ENCODE peak calls at places on chromosomes 1 and 21, in ten cellular contexts. B, S, Q, Z, P, L, K, E, C and R are unnamed samples.

GRCh38 chr1:26772687-26773086 is 15.1 kb upstream of the PIGV start:
- DNase-seq in Z (no peak), K (peak), P (peak), B (no peak), E (no peak), S (no peak), C (peak), Q (no peak), L (no peak), R (no peak)

GRCh38 chr1:94105957-94106529 is 14.9 kb downstream of the ABCA4 start:
- DNase-seq in K (no peak), P (no peak), L (no peak), B (no peak), E (no peak), Q (no peak), Z (no peak), C (peak), S (peak), R (no peak)

GRCh38 chr1:108036796-108037545 is 72.0 kb upstream of the VAV3 start:
- DNase-seq in B (no peak), Z (no peak), L (no peak), E (no peak), C (peak), Q (no peak), P (no peak), S (no peak), K (no peak), R (no peak)

GRCh38 chr1:7100479-7100878 is 315.2 kb downstream of the CAMTA1 start:
- DNase-seq in S (no peak), Z (no peak), Q (no peak), C (no peak), L (no peak), E (no peak), P (no peak), B (no peak), K (no peak), R (no peak)

GRCh38 chr1:186304982-186305949 is 69.8 kb downstream of the TPR start:
- DNase-seq in L (no peak), Q (no peak), E (no peak), S (peak), Z (no peak), B (peak), C (peak), P (no peak), K (no peak), R (peak)

GRCh38 chr1:74771913-74772515 is 39.1 kb downstream of the TYW3 start:
- DNase-seq in E (peak), B (peak), L (peak), Q (no peak), Z (peak), K (peak), S (peak), C (peak), P (peak), R (peak)

GRCh38 chr1:147919881-147920280 is 8.3 kb upstream of the GPR89B start:
- DNase-seq in L (no peak), S (no peak), P (no peak), Z (no peak), E (no peak), B (no peak), Q (no peak), K (no peak), C (peak), R (no peak)

GRCh38 chr21:46295996-46296752 is 10.0 kb downstream of the YBEY start:
- DNase-seq in E (peak), Q (no peak), Z (no peak), B (peak), C (peak), K (no peak), P (peak), S (no peak), L (no peak), R (peak)

GRCh38 chr1:18325151-18325550 is 155.6 kb upstream of the KLHDC7A start:
- DNase-seq in K (no peak), P (no peak), B (no peak), E (no peak), S (no peak), C (no peak), L (no peak), Z (no peak), Q (no peak), R (no peak)

GRCh38 chr1:78765489-78765888 is 115.9 kb downstream of the IFI44 start:
- DNase-seq in K (no peak), Q (no peak), S (no peak), P (no peak), B (no peak), Z (no peak), C (no peak), E (no peak), L (no peak), R (no peak)

GRCh38 chr1:4425892-4426291 is 228.5 kb upstream of the AJAP1 start:
- DNase-seq in E (no peak), Z (no peak), L (no peak), B (peak), S (peak), C (no peak), Q (no peak), P (no peak), K (no peak), R (no peak)

GRCh38 chr1:241808265-241808664 is 39.7 kb upstream of the EXO1 start:
- DNase-seq in C (peak), K (no peak), P (no peak), L (no peak), S (no peak), B (peak), Q (no peak), E (no peak), Z (no peak), R (no peak)

GRCh38 chr1:41915786-41916571 is 2.7 kb downstream of the HIVEP3 start:
- DNase-seq in B (no peak), Z (peak), P (no peak), E (no peak), S (no peak), L (no peak), C (no peak), Q (peak), K (no peak), R (no peak)

GRCh38 chr1:97247196-97247595 is 525.6 kb downstream of the PTBP2 start:
- DNase-seq in Z (no peak), B (no peak), K (no peak), P (peak), S (no peak), C (peak), E (no peak), Q (no peak), L (no peak), R (no peak)

GRCh38 chr1:201309420-201309819 is 26.1 kb downstream of the PKP1 start:
- DNase-seq in E (peak), C (peak), B (peak), S (peak), L (peak), K (no peak), Z (peak), Q (peak), P (no peak), R (peak)

GRCh38 chr21:21688877-21689276 is 690.7 kb downstream of the NCAM2 start:
- DNase-seq in L (peak), S (peak), K (no peak), P (no peak), Q (no peak), Z (no peak), E (no peak), B (peak), C (peak), R (no peak)

GRCh38 chr1:5973771-5974170 is 18.5 kb downstream of the NPHP4 start:
- DNase-seq in S (no peak), K (no peak), Q (no peak), L (no peak), B (no peak), P (no peak), C (peak), E (no peak), Z (no peak), R (no peak)

GRCh38 chr1:56063461-56063860 is 515.9 kb downstream of the PLPP3 start:
- DNase-seq in C (no peak), S (no peak), E (no peak), Z (no peak), L (no peak), Q (no peak), K (no peak), B (no peak), P (no peak), R (no peak)

GRCh38 chr1:35202048-35202719 is 9.2 kb upstream of the SFPQ start:
- DNase-seq in S (peak), Q (peak), C (peak), Z (peak), L (peak), K (peak), P (peak), B (peak), E (peak), R (peak)

GRCh38 chr1:236543065-236543669 is 19.4 kb downstream of the LGALS8 start:
- DNase-seq in B (no peak), P (no peak), E (no peak), C (no peak), S (no peak), Z (no peak), Q (no peak), K (no peak), L (peak), R (no peak)
- TF ChIP-seq CTCF in B (no peak), P (no peak), E (no peak), C (no peak), S (peak), Z (no peak), Q (no peak), K (no peak), L (peak), R (no peak)

GRCh38 chr21:36541721-36542139 is 61.8 kb upstream of the CLDN14 start:
- DNase-seq in Q (no peak), E (no peak), B (no peak), K (no peak), C (no peak), S (no peak), Z (no peak), P (no peak), L (no peak), R (no peak)

GRCh38 chr21:36544545-36544944 is 64.6 kb upstream of the CLDN14 start:
- DNase-seq in E (no peak), Q (no peak), B (no peak), L (no peak), S (no peak), K (no peak), Z (no peak), P (no peak), C (peak), R (no peak)

GRCh38 chr21:36543924-36544323 is 64.0 kb upstream of the CLDN14 start:
- DNase-seq in Q (no peak), K (no peak), L (no peak), S (no peak), P (no peak), E (no peak), C (no peak), Z (no peak), B (no peak), R (no peak)

GRCh38 chr21:36540700-36541099 is 60.8 kb upstream of the CLDN14 start:
- DNase-seq in Z (no peak), K (no peak), P (no peak), E (no peak), Q (no peak), S (no peak), B (no peak), L (no peak), C (no peak), R (no peak)

GRCh38 chr21:36542312-36543101 is 62.6 kb upstream of the CLDN14 start:
- DNase-seq in P (no peak), Z (peak), L (no peak), Q (no peak), C (no peak), B (peak), K (no peak), E (no peak), S (peak), R (peak)
- TF ChIP-seq CTCF in P (no peak), Z (no peak), L (peak), Q (no peak), C (no peak), B (no peak), K (no peak), E (no peak), S (peak), R (peak)

GRCh38 chr1:204080163-204080903 is 7.4 kb downstream of the SOX13 start:
- DNase-seq in P (no peak), Z (peak), Q (peak), L (no peak), K (no peak), C (peak), S (no peak), B (peak), E (peak), R (no peak)
- TF ChIP-seq CTCF in P (no peak), Z (peak), Q (no peak), L (no peak), K (no peak), C (no peak), S (no peak), B (no peak), E (peak), R (no peak)

GRCh38 chr1:202807367-202807925 is 775 bp downstream of the KDM5B start:
- DNase-seq in L (peak), C (peak), B (peak), Q (no peak), P (no peak), K (no peak), E (no peak), S (no peak), Z (peak), R (peak)
- TF ChIP-seq CTCF in L (no peak), C (no peak), B (no peak), Q (no peak), P (no peak), K (no peak), E (no peak), S (no peak), Z (no peak), R (no peak)

GRCh38 chr1:44672254-44672955 is 1.9 kb downstream of the TMEM53 start:
- DNase-seq in Z (no peak), P (no peak), S (no peak), C (peak), B (no peak), L (peak), Q (peak), K (no peak), E (no peak), R (peak)
- TF ChIP-seq CTCF in Z (no peak), P (no peak), S (no peak), C (no peak), B (no peak), L (no peak), Q (no peak), K (no peak), E (no peak), R (no peak)

GRCh38 chr1:213315571-213315970 is 264.5 kb downstream of the RPS6KC1 start:
- DNase-seq in P (no peak), L (no peak), Q (no peak), C (no peak), K (no peak), Z (no peak), B (no peak), E (no peak), S (no peak), R (no peak)
- TF ChIP-seq CTCF in P (no peak), L (no peak), Q (no peak), C (no peak), K (no peak), Z (no peak), B (no peak), E (no peak), S (no peak), R (no peak)

GRCh38 chr1:230861489-230861888 is 6.8 kb downstream of the C1orf198 start:
- DNase-seq in B (no peak), P (no peak), C (no peak), K (no peak), Q (no peak), S (no peak), E (no peak), Z (no peak), L (no peak), R (no peak)
- TF ChIP-seq CTCF in B (no peak), P (no peak), C (no peak), K (peak), Q (no peak), S (no peak), E (no peak), Z (no peak), L (no peak), R (no peak)